ENCODE peak calls at places on chromosomes 3 and 15, in six cellular contexts. X is activated CD4-positive, alpha-beta T cell treated with anti-CD3 and anti-CD28 coated beads for 1 hour; V is ELR; D is fibroblast of lung; J is H7; M is pancreas. N is an unnamed sample.

GRCh38 chr3:155805204-155805801 is 775 bp downstream of the C3orf33 start:
- DNase-seq in X (peak; percentile 13), V (peak; percentile 40), D (no peak), J (no peak), M (peak; percentile 36), N (peak; percentile 4)

GRCh38 chr3:82802501-82802900 is 1041.1 kb upstream of the GBE1 start:
- DNase-seq in X (no peak), V (no peak), D (no peak), J (no peak), M (no peak), N (no peak)

GRCh38 chr3:57068437-57069089 is 8.1 kb downstream of the SPATA12 start:
- DNase-seq in X (no peak), V (peak; percentile 79), D (peak; percentile 92), J (no peak), M (no peak), N (peak; percentile 98)

GRCh38 chr3:20352547-20353164 is 166.7 kb upstream of the SGO1 start:
- DNase-seq in X (no peak), V (no peak), D (peak; percentile 5), J (peak; percentile 5), M (no peak), N (no peak)

GRCh38 chr15:59376735-59377134 is 4.1 kb upstream of the MYO1E start:
- DNase-seq in X (no peak), V (peak; percentile 29), D (no peak), J (no peak), M (no peak), N (no peak)

GRCh38 chr3:65751123-65751700 is 287.5 kb downstream of the MAGI1 start:
- DNase-seq in X (no peak), V (peak; percentile 59), D (peak; percentile 13), J (peak; percentile 28), M (peak; percentile 26), N (no peak)

GRCh38 chr15:80779658-80780415 is 667 bp downstream of the CEMIP start:
- DNase-seq in X (no peak), V (peak; percentile 67), D (peak; percentile 45), J (peak; percentile 77), M (no peak), N (no peak)

GRCh38 chr15:65087873-65088642 is 11.5 kb downstream of the KBTBD13 start:
- DNase-seq in X (no peak), V (no peak), D (no peak), J (peak; percentile 44), M (no peak), N (no peak)

GRCh38 chr3:99394831-99395733 is 243.3 kb upstream of the COL8A1 start:
- DNase-seq in X (no peak), V (peak; percentile 91), D (peak; percentile 93), J (no peak), M (no peak), N (peak; percentile 78)

GRCh38 chr3:51362476-51362875 is 22.6 kb upstream of the MANF start:
- DNase-seq in X (no peak), V (no peak), D (no peak), J (no peak), M (no peak), N (no peak)

GRCh38 chr15:64845183-64845611 is 3.5 kb downstream of the PLEKHO2 start:
- DNase-seq in X (no peak), V (no peak), D (peak; percentile 44), J (peak; percentile 43), M (peak; percentile 41), N (no peak)

GRCh38 chr15:90774731-90775521 is 57.8 kb downstream of the BLM start:
- DNase-seq in X (no peak), V (peak; percentile 87), D (peak; percentile 88), J (no peak), M (no peak), N (no peak)

GRCh38 chr15:64288577-64288976 is 67.4 kb downstream of the CSNK1G1 start:
- DNase-seq in X (no peak), V (peak; percentile 75), D (peak; percentile 53), J (no peak), M (no peak), N (no peak)

GRCh38 chr3:190326930-190327329 is 4.7 kb upstream of the CLDN1 start:
- DNase-seq in X (no peak), V (no peak), D (peak; percentile 91), J (no peak), M (peak; percentile 31), N (peak; percentile 57)

GRCh38 chr15:44028349-44028748 is 166.7 kb downstream of the FRMD5 start:
- DNase-seq in X (no peak), V (peak; percentile 41), D (peak; percentile 60), J (no peak), M (no peak), N (no peak)

GRCh38 chr3:101988591-101988990 is 139.3 kb downstream of the NFKBIZ start:
- DNase-seq in X (no peak), V (no peak), D (no peak), J (no peak), M (no peak), N (no peak)

GRCh38 chr3:52704611-52705437 is 767 bp downstream of the GLT8D1 start:
- DNase-seq in X (no peak), V (peak; percentile 41), D (peak; percentile 48), J (peak; percentile 42), M (no peak), N (no peak)